ENCODE peak calls at places on chromosomes 16 and 17, in six cellular contexts. H is GM23338, T is SK-N-SH, O is HCT116, A is Panc1, R is HL-60. Z is an unnamed sample.
A peak's percentile ranks its signal among the peaks of the same experiment; 100 is the strongest.

GRCh38 chr17:57294075-57294474 is 37.8 kb downstream of the MSI2 start:
- DNase-seq in H (no peak), T (no peak), O (no peak), A (no peak), R (no peak), Z (no peak)

GRCh38 chr16:4529085-4530060 is 9.2 kb downstream of the CDIP1 start:
- DNase-seq in H (peak; percentile 81), T (no peak), O (no peak), A (no peak), R (peak; percentile 29), Z (no peak)

GRCh38 chr16:71781741-71782140 is 26.9 kb downstream of the AP1G1 start:
- DNase-seq in H (no peak), T (no peak), O (no peak), A (no peak), R (no peak), Z (no peak)

GRCh38 chr17:38628441-38628840 is 22.7 kb upstream of the SRCIN1 start:
- DNase-seq in H (peak; percentile 80), T (peak; percentile 58), O (peak; percentile 67), A (no peak), R (no peak), Z (peak; percentile 69)

GRCh38 chr17:19705771-19706770 is 10.3 kb downstream of the SLC47A2 start:
- DNase-seq in H (no peak), T (no peak), O (no peak), A (no peak), R (no peak), Z (no peak)

GRCh38 chr17:59811209-59811608 is 81.5 kb downstream of the TUBD1 start:
- DNase-seq in H (no peak), T (no peak), O (no peak), A (no peak), R (no peak), Z (no peak)

GRCh38 chr16:624522-625401 is 6.0 kb upstream of the WFIKKN1 start:
- DNase-seq in H (no peak), T (peak; percentile 43), O (no peak), A (no peak), R (no peak), Z (no peak)

GRCh38 chr17:48162946-48163506 is 55.5 kb downstream of the SNX11 start:
- DNase-seq in H (no peak), T (no peak), O (no peak), A (no peak), R (no peak), Z (peak; percentile 43)

GRCh38 chr16:69324013-69324531 is 6.3 kb downstream of the PDF start:
- DNase-seq in H (no peak), T (peak; percentile 57), O (no peak), A (no peak), R (peak; percentile 44), Z (no peak)
- TF ChIP-seq REST in H (no peak), T (no peak), O (no peak), A (no peak), R (no peak), Z (no peak)

GRCh38 chr17:80380068-80381061 is 34.6 kb upstream of the ENDOV start:
- DNase-seq in H (no peak), T (no peak), O (no peak), A (no peak), R (no peak), Z (no peak)
- TF ChIP-seq REST in H (no peak), T (no peak), O (no peak), A (no peak), R (no peak), Z (no peak)

DNA sequence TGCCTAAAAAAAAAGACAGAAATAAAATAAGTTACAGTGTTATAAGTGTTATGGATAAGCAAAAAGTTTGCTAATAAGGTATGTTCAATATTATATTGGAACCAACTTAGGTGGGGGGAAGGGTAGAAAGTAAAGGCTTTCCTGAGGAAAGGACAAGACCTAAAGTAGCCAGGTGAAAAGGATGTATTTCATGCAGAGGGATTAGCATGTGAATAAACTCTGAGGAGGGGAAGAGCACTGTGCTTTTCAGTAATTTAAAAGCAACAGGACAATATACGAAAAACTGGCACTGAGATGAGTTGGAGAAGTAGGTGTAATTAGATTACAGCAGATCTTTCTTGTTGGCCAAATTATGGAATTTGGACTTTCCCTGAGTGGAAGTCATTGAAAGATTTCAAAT is 7.6 kb downstream of the TOP2A start:
- DNase-seq in H (peak; percentile 43), T (no peak), O (no peak), A (no peak), R (no peak), Z (no peak)
- TF ChIP-seq REST in H (no peak), T (no peak), O (no peak), A (no peak), R (no peak), Z (no peak)

DNA sequence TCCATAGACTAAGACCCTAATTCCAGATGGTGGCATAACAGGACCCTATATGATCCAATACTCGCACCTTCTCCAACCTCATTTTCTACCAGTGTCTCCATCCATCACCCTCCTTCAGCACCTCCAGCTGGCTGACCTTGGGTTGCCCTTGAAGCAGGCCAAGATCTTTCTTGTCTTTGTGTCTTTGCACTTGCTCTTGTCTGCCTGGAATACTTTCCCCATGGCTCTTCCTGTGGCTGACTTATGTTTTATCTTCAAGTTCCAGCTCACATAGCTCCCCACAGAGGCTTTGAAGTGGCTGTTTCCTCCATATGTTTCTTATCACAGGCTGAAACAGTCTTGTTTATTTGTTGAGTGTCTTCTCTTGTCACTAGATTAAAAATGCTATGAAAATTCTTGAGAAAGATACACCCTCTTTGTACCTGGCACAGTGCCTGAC is 29.6 kb upstream of the MMD start:
- DNase-seq in H (no peak), T (no peak), O (no peak), A (no peak), R (no peak), Z (no peak)
- TF ChIP-seq REST in H (no peak), T (peak; percentile 35), O (no peak), A (no peak), R (no peak), Z (no peak)

GRCh38 chr17:67585077-67585602 is 132.6 kb upstream of the NOL11 start:
- DNase-seq in H (no peak), T (no peak), O (no peak), A (no peak), R (no peak), Z (no peak)
- TF ChIP-seq REST in H (no peak), T (no peak), O (no peak), A (no peak), R (no peak), Z (no peak)

GRCh38 chr16:19875900-19876299 is 8.7 kb downstream of the GPRC5B start:
- DNase-seq in H (no peak), T (no peak), O (no peak), A (no peak), R (no peak), Z (no peak)
- TF ChIP-seq REST in H (no peak), T (no peak), O (no peak), A (no peak), R (no peak), Z (no peak)

DNA sequence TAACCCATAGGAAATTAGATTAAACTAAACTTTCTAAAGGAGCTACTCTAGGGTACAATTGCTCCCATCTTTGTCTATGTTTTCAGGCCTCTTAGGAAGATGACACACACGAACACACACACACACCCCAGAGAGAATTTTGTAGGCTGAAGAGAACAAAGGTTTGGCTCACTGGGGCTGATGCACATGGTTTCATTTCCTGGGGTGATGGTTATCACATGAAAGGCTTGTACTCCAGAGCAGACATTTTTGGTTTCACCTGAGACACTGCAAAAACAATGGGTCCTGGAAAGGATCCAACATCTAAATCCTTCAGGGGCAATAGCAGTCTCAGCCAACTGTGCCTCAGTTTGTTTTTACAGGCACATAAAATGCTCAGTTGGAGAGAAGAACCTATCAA is 62.8 kb downstream of the GRB7 start:
- DNase-seq in H (peak; percentile 22), T (no peak), O (no peak), A (no peak), R (no peak), Z (no peak)
- TF ChIP-seq REST in H (no peak), T (no peak), O (no peak), A (no peak), R (no peak), Z (no peak)